ENCODE peak calls at places on chromosome 15, in five cellular contexts. W is NCI-H1930, N is GM23248, D is T-helper 9 cell, Q is neuronal stem cell. K is an unnamed sample.

GRCh38 chr15:73617910-73618309 is 15.3 kb downstream of the NPTN start:
- DNase-seq in Q (no peak), D (no peak), W (no peak), N (no peak), K (no peak)

GRCh38 chr15:56608140-56608778 is 125.0 kb downstream of the ZNF280D start:
- DNase-seq in D (no peak), N (no peak), Q (no peak), W (no peak), K (no peak)

GRCh38 chr15:90419738-90420487 is 31.9 kb downstream of the IQGAP1 start:
- DNase-seq in N (peak), Q (no peak), W (no peak), D (no peak), K (no peak)

GRCh38 chr15:65790692-65791334 is 1.3 kb downstream of the DENND4A start:
- DNase-seq in N (peak), W (no peak), Q (no peak), D (no peak), K (no peak)

GRCh38 chr15:78671626-78672211 is 30.7 kb upstream of the CHRNB4 start:
- DNase-seq in N (no peak), D (no peak), Q (no peak), W (peak), K (no peak)

GRCh38 chr15:35934383-35935049 is 388.6 kb upstream of the DPH6 start:
- DNase-seq in D (no peak), Q (no peak), W (no peak), N (no peak), K (no peak)

GRCh38 chr15:62940755-62941361 is 101.7 kb upstream of the TPM1 start:
- DNase-seq in W (no peak), D (no peak), Q (no peak), N (peak), K (peak)

GRCh38 chr15:29183071-29183831 is 86.4 kb downstream of the NSMCE3 start:
- DNase-seq in Q (no peak), D (no peak), W (no peak), N (peak), K (no peak)

GRCh38 chr15:77037475-77038209 is 33.3 kb downstream of the TSPAN3 start:
- DNase-seq in N (no peak), W (no peak), Q (no peak), D (no peak), K (peak)

GRCh38 chr15:43168192-43169107 is 16.8 kb upstream of the CCNDBP1 start:
- DNase-seq in Q (no peak), W (no peak), D (no peak), N (peak), K (no peak)

GRCh38 chr15:71153823-71154524 is 38.7 kb downstream of the THSD4 start:
- DNase-seq in W (no peak), N (peak), D (no peak), Q (no peak), K (no peak)

GRCh38 chr15:80856400-80856799 is 77.2 kb downstream of the CEMIP start:
- DNase-seq in W (no peak), Q (no peak), N (no peak), D (no peak), K (no peak)

GRCh38 chr15:81270781-81271491 is 53.0 kb downstream of the STARD5 start:
- DNase-seq in N (peak), Q (peak), D (no peak), W (no peak), K (no peak)

GRCh38 chr15:79593119-79593869 is 161.2 kb downstream of the MINAR1 start:
- DNase-seq in N (peak), D (no peak), W (no peak), Q (no peak), K (no peak)

GRCh38 chr15:63372753-63373152 is 8.9 kb downstream of the CA12 start:
- DNase-seq in N (peak), Q (no peak), W (no peak), D (no peak), K (no peak)